ENCODE peak calls at places on chromosomes 6 and 20, in six cellular contexts. K, C, H, O, L and X are unnamed samples. For H3K27me3 and H3K9me3, the result is how much of the 10 kb centered on the place peaks cover.

GRCh38 chr20:13771853-13772453 is 12.8 kb downstream of the ESF1 start:
- DNase-seq in H (no peak), C (no peak), L (no peak), O (no peak), K (no peak), X (no peak)

GRCh38 chr6:68777956-68778355 is 142.9 kb downstream of the ADGRB3 start:
- DNase-seq in O (no peak), L (no peak), K (no peak), H (no peak), C (no peak), X (no peak)

GRCh38 chr20:56515657-56516381 is 8.7 kb upstream of the FAM209A start:
- DNase-seq in L (no peak), O (no peak), K (no peak), H (no peak), C (no peak), X (no peak)

GRCh38 chr6:1617466-1618304 is 8.0 kb downstream of the FOXC1 start:
- DNase-seq in K (no peak), L (no peak), O (no peak), H (no peak), C (no peak), X (no peak)

GRCh38 chr20:35947489-35947888 is 6.8 kb downstream of the SCAND1 start:
- DNase-seq in L (no peak), K (no peak), O (no peak), C (no peak), H (no peak), X (no peak)

GRCh38 chr6:75516757-75517156 is 23.2 kb upstream of the FILIP1 start:
- DNase-seq in C (no peak), K (no peak), H (no peak), O (no peak), L (no peak), X (no peak)

GRCh38 chr6:43926644-43927524 is 156.9 kb downstream of the VEGFA start:
- DNase-seq in K (peak), O (no peak), H (peak), L (peak), C (peak), X (peak)

GRCh38 chr6:22099241-22099640 is 197.6 kb downstream of the PRL start:
- DNase-seq in H (no peak), K (no peak), L (no peak), O (no peak), C (no peak), X (no peak)

GRCh38 chr6:34459899-34460593 is 5.8 kb upstream of the PACSIN1 start:
- DNase-seq in C (no peak), H (no peak), L (no peak), K (no peak), O (peak), X (peak)

GRCh38 chr6:106974999-106975698 is 620 bp upstream of the CD24 start:
- DNase-seq in O (no peak), K (peak), C (peak), H (no peak), L (peak), X (no peak)
- H3K27me3 ChIP-seq in O (under half), K (half or more), C (under half), H (under half), L (under half), X (under half)

DNA sequence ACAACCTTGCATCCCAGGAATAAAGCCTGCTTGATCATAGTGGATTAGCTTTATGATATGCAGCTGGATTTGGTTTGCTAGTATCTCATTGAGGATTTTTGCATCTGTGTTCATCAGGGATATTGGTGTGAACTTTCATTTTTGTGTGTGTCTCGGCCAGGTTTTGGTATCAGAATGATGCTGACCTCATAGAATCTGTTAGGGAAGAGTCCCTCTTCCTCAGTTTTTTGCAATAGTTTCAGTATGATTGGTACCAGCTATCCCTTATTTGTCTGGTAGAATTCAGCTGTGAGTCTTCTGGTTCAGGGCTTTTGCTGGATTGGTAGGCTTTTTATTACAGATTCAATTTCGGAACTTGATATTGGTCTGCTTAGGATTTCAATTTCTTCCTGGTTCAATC is 132.5 kb downstream of the ZFAND3 start:
- DNase-seq in O (no peak), C (no peak), K (no peak), H (no peak), L (no peak), X (no peak)
- H3K9me3 ChIP-seq in O (under half), C (under half), K (under half), H (under half), L (under half), X (under half)

GRCh38 chr20:59564943-59565342 is 39.4 kb upstream of the PHACTR3 start:
- DNase-seq in H (no peak), C (no peak), O (no peak), L (no peak), K (no peak), X (no peak)

GRCh38 chr20:59564171-59564570 is 40.2 kb upstream of the PHACTR3 start:
- DNase-seq in C (no peak), L (no peak), H (no peak), O (no peak), K (no peak), X (no peak)

GRCh38 chr20:59566631-59567524 is 37.5 kb upstream of the PHACTR3 start:
- DNase-seq in K (no peak), L (no peak), H (no peak), C (no peak), O (no peak), X (no peak)

GRCh38 chr20:59567585-59568508 is 36.5 kb upstream of the PHACTR3 start:
- DNase-seq in L (no peak), H (no peak), C (no peak), K (no peak), O (no peak), X (no peak)

DNA sequence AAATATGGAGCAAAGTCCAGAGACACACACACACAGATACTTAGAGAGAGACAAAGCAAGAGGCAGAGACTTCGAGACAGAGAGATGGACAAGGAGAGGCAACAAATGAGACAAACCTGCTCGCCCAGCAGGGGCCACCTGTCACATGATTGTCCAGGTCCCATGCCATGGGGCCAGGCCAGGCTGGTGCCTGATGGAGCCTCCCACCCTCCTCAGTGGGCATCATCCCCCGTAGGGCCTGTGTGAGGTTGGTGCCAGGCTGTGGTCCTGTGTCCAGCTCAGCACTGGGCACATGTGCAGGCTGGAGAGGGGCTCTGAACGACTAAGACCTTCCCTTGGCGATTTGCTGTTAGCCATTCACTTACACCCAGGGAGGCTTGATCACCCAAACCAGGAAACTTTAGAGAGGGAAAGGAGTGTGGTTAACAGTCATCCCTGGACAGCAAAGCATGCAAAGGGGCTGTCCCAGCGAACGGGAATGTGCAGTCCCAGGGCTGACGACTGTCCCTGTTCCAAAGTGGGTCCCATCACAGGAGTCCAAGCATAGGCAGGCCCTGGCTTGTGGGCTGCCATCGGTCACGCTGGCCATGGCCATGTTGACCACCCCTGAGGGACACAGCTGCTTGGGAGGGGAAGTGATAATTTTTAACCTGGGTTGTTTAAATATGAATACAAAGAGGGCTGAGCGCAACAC is 38.4 kb upstream of the PHACTR3 start:
- DNase-seq in O (no peak), L (no peak), C (no peak), H (no peak), K (no peak), X (no peak)
- H3K27me3 ChIP-seq in O (under half), L (under half), C (under half), H (under half), K (under half), X (under half)

DNA sequence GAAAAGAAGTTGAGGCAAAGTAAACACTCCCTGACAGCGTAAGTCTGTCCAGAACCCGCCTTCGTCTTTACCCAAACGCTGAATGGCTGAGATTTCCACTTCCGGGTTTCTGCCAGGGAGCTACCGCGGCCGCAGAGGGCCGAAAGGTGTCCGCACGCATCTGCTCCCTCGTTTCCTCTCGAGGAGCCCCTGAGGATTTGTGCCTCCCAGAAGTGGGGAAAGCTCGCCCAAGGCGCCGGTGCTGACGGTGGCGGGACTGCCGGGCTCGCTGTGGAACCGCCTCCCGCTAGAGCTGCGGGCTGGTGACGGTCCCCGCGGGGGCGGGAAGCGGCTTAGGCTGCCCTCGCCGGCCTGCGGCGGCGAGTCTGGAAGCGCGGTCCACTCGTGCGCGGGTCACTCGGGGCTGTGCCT is 1760.2 kb upstream of the DEFB115 start:
- DNase-seq in L (no peak), C (peak), O (peak), K (peak), H (no peak), X (peak)
- H3K9me3 ChIP-seq in L (under half), C (under half), O (under half), K (under half), H (under half), X (under half)

DNA sequence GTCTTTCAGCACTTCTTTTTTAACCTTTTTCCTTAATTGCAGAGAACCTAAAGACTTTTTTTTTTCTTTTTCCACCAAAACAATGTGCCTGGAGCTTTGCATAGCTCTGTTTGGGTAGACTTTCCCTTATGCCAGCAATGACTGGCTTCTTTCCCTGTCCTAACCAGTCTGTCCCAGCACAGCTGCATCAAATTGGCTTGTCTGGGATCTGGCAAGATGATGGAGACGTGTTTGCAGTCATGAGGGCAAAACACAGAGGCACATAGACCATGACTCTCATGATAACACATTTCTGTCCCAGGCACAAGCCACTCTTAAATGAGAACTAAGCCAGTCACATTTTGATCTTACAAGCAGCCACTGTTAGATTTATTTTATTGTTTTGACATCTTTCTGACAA is 16.5 kb downstream of the HEY2 start:
- DNase-seq in C (no peak), O (no peak), L (no peak), K (no peak), H (no peak), X (no peak)
- H3K27me3 ChIP-seq in C (under half), O (under half), L (under half), K (under half), H (under half), X (under half)

GRCh38 chr6:47496935-47497579 is 19.5 kb downstream of the CD2AP start:
- DNase-seq in H (no peak), K (no peak), C (no peak), O (no peak), L (no peak), X (no peak)

DNA sequence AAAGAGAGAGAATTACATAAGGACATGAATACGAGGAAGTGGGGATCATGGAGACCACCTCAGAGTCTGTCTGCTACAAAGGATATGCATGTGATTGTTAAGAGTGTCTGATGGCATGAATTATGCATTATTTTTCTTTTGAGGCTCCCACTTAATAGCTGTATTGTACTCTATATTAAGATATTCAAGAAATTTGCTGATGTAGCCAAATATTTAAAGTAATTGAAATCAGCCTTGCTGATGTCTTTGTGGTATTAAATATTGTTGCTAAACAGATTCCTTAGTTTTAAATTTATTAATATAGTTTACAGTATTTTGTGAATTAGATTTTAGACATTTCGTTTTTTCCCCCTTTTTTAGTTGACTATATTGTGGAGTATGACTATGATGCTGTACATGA is 25.3 kb downstream of the CD2AP start:
- DNase-seq in L (no peak), O (no peak), H (no peak), K (no peak), C (no peak), X (no peak)
- H3K9me3 ChIP-seq in L (under half), O (under half), H (under half), K (under half), C (under half), X (under half)

DNA sequence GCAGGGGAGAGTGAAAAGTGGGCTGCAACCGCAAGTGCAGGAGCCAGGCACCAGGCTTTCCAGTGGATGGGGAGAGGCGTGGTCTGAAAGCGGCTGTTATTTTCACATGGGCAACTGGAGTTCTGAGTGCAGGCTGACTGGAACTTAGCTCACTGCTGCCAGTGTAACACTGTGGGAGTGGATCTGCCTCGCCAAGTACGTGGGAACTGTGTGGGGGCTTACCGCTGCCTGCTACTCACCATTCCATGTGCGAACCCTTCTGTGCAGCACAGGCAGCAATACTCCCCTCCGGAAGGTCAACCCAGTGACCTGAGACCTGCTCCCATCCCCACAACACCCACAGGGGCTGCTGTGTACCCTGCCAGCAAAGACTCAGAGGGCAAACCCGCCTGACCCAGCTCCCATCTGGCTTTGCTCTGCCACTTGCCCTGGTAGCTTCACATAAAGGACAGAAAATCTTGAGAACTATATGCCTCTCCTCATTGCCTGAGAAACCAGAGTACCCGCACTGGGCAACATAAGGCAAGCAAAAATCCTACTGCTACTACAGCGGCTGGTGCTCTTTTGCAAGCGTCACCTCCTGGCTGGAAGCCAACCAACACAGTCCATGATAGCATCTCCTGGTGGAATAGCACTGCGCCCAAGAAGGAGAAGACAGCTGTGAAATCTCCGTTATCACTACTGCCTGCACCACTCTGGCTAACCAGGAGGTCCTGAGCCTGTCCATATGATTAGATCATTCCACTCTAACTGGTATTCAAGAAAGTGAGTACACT is 54.4 kb upstream of the SIRPG start:
- DNase-seq in H (no peak), O (no peak), C (no peak), L (no peak), K (no peak), X (no peak)
- H3K27me3 ChIP-seq in H (under half), O (under half), C (under half), L (under half), K (under half), X (under half)

GRCh38 chr6:70502484-70502883 is 64.2 kb upstream of the SDHAF4 start:
- DNase-seq in L (no peak), K (no peak), C (no peak), O (no peak), H (no peak), X (no peak)
- H3K9me3 ChIP-seq in L (under half), K (under half), C (under half), O (under half), H (under half), X (under half)

GRCh38 chr6:100453701-100454521 is 10.8 kb downstream of the SIM1 start:
- DNase-seq in L (no peak), K (no peak), H (no peak), O (no peak), C (no peak), X (no peak)
- H3K27me3 ChIP-seq in L (half or more), K (half or more), H (under half), O (half or more), C (under half), X (half or more)

GRCh38 chr6:159268511-159268910 is 99.3 kb downstream of the FNDC1 start:
- DNase-seq in C (no peak), O (no peak), H (no peak), K (no peak), L (no peak), X (no peak)

GRCh38 chr6:159267165-159267564 is 98.0 kb downstream of the FNDC1 start:
- DNase-seq in C (no peak), O (no peak), L (no peak), H (no peak), K (no peak), X (no peak)

DNA sequence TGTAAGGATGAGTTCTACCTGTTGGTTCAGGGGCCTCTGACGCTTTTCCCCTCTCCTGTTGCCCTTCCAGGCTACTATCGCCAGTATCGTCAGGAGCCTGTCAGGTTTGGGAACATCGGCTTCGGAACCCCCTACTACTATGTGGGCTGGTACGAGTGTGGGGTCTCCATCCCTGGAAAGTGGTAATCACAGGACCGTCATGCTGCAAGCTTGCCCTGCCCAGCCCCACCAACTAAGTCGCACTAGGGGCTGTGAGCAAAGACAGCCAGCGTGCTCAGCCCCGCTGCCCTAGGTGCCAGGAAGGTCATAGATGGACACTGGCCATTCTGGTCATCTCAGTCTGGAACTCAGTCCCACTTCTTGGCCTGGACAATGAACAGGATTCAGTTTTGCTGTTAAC is 102.1 kb downstream of the FNDC1 start:
- DNase-seq in O (no peak), C (no peak), H (no peak), K (no peak), L (no peak), X (no peak)
- H3K9me3 ChIP-seq in O (under half), C (under half), H (under half), K (under half), L (under half), X (under half)